ENCODE peak calls at places on chromosomes 5 and 9, in six cellular contexts. A is AG04450, T is esophagus squamous epithelium, X is BE2C, P is tibial artery, R is HFFc6. Q is an unnamed sample.
A peak's percentile ranks its signal among the peaks of the same experiment; 100 is the strongest.

GRCh38 chr9:127567119-127567897 is 44.8 kb upstream of the STXBP1 start:
- DNase-seq in A (no peak), T (no peak), X (no peak), P (peak; percentile 90), R (peak; percentile 41), Q (no peak)

GRCh38 chr5:116876240-116876840 is 301.7 kb upstream of the SEMA6A start:
- DNase-seq in A (no peak), T (no peak), X (no peak), P (no peak), R (no peak), Q (no peak)

GRCh38 chr5:43608406-43608805 is 5.4 kb downstream of the NNT start:
- DNase-seq in A (no peak), T (no peak), X (no peak), P (no peak), R (no peak), Q (no peak)

GRCh38 chr9:126773004-126773607 is 31.7 kb upstream of the ZBTB43 start:
- DNase-seq in A (no peak), T (no peak), X (peak; percentile 60), P (no peak), R (peak; percentile 19), Q (no peak)

GRCh38 chr5:74641778-74642542 is 1.4 kb upstream of the ENC1 start:
- DNase-seq in A (peak; percentile 62), T (no peak), X (peak; percentile 59), P (no peak), R (peak; percentile 81), Q (no peak)

GRCh38 chr9:98571643-98572042 is 137.1 kb downstream of the GABBR2 start:
- DNase-seq in A (no peak), T (no peak), X (no peak), P (no peak), R (no peak), Q (no peak)

GRCh38 chr9:10045598-10045997 is 567.2 kb downstream of the PTPRD start:
- DNase-seq in A (no peak), T (no peak), X (no peak), P (no peak), R (peak; percentile 19), Q (no peak)

GRCh38 chr9:71263451-71263850 is 142.0 kb upstream of the TRPM3 start:
- DNase-seq in A (no peak), T (no peak), X (no peak), P (no peak), R (no peak), Q (no peak)

GRCh38 chr5:9765421-9765820 is 135.3 kb upstream of the TAS2R1 start:
- DNase-seq in A (peak; percentile 78), T (no peak), X (peak; percentile 41), P (no peak), R (peak; percentile 70), Q (no peak)

GRCh38 chr9:11340656-11341055 is 727.9 kb upstream of the PTPRD start:
- DNase-seq in A (no peak), T (no peak), X (no peak), P (no peak), R (no peak), Q (no peak)

GRCh38 chr5:74895906-74896305 is 29.7 kb upstream of the FAM169A start:
- DNase-seq in A (peak; percentile 11), T (no peak), X (no peak), P (no peak), R (peak; percentile 69), Q (no peak)

GRCh38 chr5:160514866-160515265 is 93.2 kb downstream of the PTTG1 start:
- DNase-seq in A (no peak), T (no peak), X (no peak), P (no peak), R (no peak), Q (no peak)

GRCh38 chr5:36028816-36029465 is 37.7 kb downstream of the UGT3A2 start:
- DNase-seq in A (no peak), T (no peak), X (no peak), P (no peak), R (no peak), Q (no peak)

GRCh38 chr5:150640311-150641005 is at the start of gene SYNPO:
- DNase-seq in A (peak; percentile 80), T (no peak), X (peak; percentile 63), P (peak; percentile 94), R (peak; percentile 92), Q (no peak)
- TF ChIP-seq CTCF in A (no peak), T (no peak), X (no peak), P (no peak), R (peak; percentile 9), Q (no peak)

DNA sequence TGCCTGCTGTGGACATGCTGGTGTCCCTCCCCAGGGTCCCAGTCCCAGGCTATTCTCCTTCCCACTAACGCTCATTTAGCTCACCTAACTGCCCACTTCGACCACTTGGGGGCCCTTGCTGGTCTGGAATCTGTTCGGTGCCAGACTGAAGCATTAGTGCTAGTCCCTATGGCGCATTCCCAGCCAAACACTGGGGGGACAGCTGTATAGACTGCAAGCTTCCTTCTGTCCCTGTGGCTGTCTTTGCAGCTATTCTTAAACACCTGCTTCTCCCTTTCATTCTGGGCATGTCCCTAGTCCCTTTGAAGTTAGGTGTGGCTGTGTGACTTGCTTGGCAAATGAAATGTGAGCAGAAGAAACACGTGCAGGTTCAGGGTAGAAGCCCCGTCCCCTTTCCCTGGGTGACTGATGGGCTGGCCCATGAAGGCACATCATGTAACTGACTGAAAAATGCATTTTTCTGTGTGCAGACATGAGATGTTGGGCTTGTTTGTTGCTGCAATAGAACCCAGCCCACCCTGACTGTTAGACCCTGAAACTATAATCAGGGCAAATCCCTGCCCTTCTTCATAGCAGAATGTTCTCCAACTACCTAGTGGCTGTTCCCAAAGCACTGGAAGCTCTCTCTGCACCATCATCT is 134.4 kb downstream of the BARX1 start:
- DNase-seq in A (no peak), T (no peak), X (no peak), P (no peak), R (no peak), Q (no peak)
- TF ChIP-seq CTCF in A (no peak), T (no peak), X (peak; percentile 13), P (no peak), R (no peak), Q (peak; percentile 17)

DNA sequence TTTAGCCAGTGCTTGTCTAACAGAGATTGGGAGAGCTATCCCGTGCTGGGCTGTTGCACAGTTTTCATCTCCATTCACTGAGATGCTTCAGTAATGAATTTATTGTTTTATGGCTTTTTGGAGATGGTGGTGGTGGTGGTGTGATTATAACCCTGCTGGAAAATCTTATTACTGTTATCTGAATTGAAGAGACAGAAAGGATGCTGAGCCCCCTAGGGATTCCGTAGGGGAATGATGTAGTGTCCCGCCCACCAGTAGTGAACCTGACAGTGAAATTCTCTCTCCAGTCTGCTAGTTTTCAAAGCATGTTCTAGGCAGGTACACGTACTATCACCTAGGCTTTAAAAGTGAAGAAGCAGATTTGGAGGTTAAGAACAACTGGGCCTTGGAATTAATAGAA is 1.9 kb downstream of the RAI14 start:
- DNase-seq in A (no peak), T (no peak), X (no peak), P (no peak), R (no peak), Q (no peak)
- TF ChIP-seq CTCF in A (peak; percentile 47), T (no peak), X (no peak), P (no peak), R (peak; percentile 48), Q (peak; percentile 31)

DNA sequence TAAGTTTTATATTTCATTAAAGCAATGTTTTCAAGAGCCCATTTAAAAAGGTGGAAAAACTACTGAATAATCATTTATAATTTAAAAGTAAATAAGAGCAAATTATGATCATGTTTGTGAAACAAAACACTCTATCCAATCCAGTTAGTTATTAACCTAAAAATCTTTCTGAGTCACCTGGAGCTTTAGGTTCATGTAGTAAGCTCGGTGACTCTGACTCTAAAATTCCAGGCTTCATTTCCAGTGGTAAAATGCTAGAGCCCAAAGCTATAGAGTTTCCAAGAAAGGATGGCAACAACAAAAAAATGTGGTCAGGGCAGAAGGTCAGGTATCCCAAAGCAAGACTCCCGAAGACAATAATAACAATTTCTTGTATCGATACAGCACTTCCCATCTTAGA is 76.1 kb upstream of the SPOCK1 start:
- DNase-seq in A (no peak), T (no peak), X (no peak), P (no peak), R (no peak), Q (no peak)
- TF ChIP-seq CTCF in A (no peak), T (no peak), X (no peak), P (no peak), R (no peak), Q (no peak)

DNA sequence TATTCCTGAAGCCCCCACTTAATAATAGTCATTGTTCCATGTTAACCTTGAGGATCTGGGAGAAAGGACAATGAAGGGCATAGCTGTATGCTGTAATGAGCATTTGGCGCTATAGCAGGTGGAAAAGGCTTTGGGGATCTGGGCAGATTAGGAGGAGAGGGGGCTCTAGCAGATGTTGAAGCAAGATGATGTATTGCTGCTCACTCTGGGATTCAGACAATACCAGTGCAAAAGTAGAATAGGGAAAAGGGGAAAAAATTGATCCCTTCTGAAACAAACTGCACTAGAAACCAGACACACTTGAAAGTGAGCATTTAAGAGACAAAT is 575.3 kb upstream of the MEF2C start:
- DNase-seq in A (no peak), T (no peak), X (no peak), P (no peak), R (no peak), Q (no peak)
- TF ChIP-seq CTCF in A (no peak), T (no peak), X (no peak), P (no peak), R (no peak), Q (no peak)

GRCh38 chr5:133341915-133342710 is 270.2 kb downstream of the FSTL4 start:
- DNase-seq in A (no peak), T (no peak), X (no peak), P (peak; percentile 34), R (no peak), Q (no peak)
- TF ChIP-seq CTCF in A (no peak), T (no peak), X (no peak), P (no peak), R (no peak), Q (no peak)

GRCh38 chr5:168295574-168296201 is 4.2 kb downstream of the WWC1 start:
- DNase-seq in A (peak; percentile 46), T (no peak), X (no peak), P (no peak), R (peak; percentile 48), Q (no peak)
- TF ChIP-seq CTCF in A (peak; percentile 82), T (peak; percentile 50), X (no peak), P (no peak), R (peak; percentile 70), Q (peak; percentile 70)